ENCODE peak calls at places on chromosomes 16 and 17, in six cellular contexts. Z is heart left ventricle, T is thyroid gland, U is esophagus squamous epithelium, K is tibial nerve, V is stomach. J is an unnamed sample. For H3K9me3, the result is how much of the 10 kb centered on the place peaks cover.

GRCh38 chr17:27566673-27567562 is 64.1 kb upstream of the LGALS9 start:
- DNase-seq in Z (no peak), T (no peak), U (no peak), K (no peak), V (no peak), J (no peak)

GRCh38 chr17:57215317-57215716 is 41.0 kb upstream of the MSI2 start:
- DNase-seq in Z (no peak), T (no peak), U (no peak), K (no peak), V (peak), J (peak)

GRCh38 chr16:89185062-89185751 is 13.7 kb downstream of the CDH15 start:
- DNase-seq in Z (no peak), T (no peak), U (no peak), K (no peak), V (no peak), J (no peak)

GRCh38 chr17:6090253-6090652 is 20.1 kb downstream of the WSCD1 start:
- DNase-seq in Z (no peak), T (no peak), U (no peak), K (no peak), V (no peak), J (no peak)

GRCh38 chr17:41532947-41533570 is 5.0 kb upstream of the KRT19 start:
- DNase-seq in Z (no peak), T (peak), U (no peak), K (no peak), V (no peak), J (no peak)

GRCh38 chr17:31488264-31488981 is 96.9 kb downstream of the RAB11FIP4 start:
- DNase-seq in Z (no peak), T (peak), U (no peak), K (no peak), V (peak), J (peak)

GRCh38 chr16:15760129-15760528 is 96.7 kb downstream of the MYH11 start:
- DNase-seq in Z (no peak), T (no peak), U (no peak), K (no peak), V (no peak), J (no peak)

GRCh38 chr16:87561200-87562105 is 40.9 kb upstream of the JPH3 start:
- DNase-seq in Z (no peak), T (no peak), U (no peak), K (no peak), V (no peak), J (no peak)

GRCh38 chr17:64358261-64358788 is 32.3 kb downstream of the PECAM1 start:
- DNase-seq in Z (no peak), T (no peak), U (no peak), K (no peak), V (no peak), J (no peak)

GRCh38 chr17:46157443-46158107 is 35.7 kb downstream of the KANSL1 start:
- DNase-seq in Z (no peak), T (no peak), U (no peak), K (no peak), V (no peak), J (no peak)

GRCh38 chr16:5072334-5073278 is 963 bp downstream of the ALG1 start:
- DNase-seq in Z (no peak), T (no peak), U (no peak), K (no peak), V (no peak), J (no peak)

GRCh38 chr17:69154267-69154666 is 12.6 kb upstream of the ABCA6 start:
- DNase-seq in Z (no peak), T (no peak), U (no peak), K (no peak), V (no peak), J (no peak)

GRCh38 chr16:85402910-85403692 is 210.0 kb upstream of the GSE1 start:
- DNase-seq in Z (peak), T (no peak), U (no peak), K (no peak), V (no peak), J (peak)

GRCh38 chr17:39627717-39628516 is 1.2 kb downstream of the PPP1R1B start:
- DNase-seq in Z (no peak), T (no peak), U (no peak), K (no peak), V (no peak), J (no peak)
- TF ChIP-seq POLR2A in Z (no peak), T (no peak), U (no peak), K (no peak), V (no peak), J (no peak)

DNA sequence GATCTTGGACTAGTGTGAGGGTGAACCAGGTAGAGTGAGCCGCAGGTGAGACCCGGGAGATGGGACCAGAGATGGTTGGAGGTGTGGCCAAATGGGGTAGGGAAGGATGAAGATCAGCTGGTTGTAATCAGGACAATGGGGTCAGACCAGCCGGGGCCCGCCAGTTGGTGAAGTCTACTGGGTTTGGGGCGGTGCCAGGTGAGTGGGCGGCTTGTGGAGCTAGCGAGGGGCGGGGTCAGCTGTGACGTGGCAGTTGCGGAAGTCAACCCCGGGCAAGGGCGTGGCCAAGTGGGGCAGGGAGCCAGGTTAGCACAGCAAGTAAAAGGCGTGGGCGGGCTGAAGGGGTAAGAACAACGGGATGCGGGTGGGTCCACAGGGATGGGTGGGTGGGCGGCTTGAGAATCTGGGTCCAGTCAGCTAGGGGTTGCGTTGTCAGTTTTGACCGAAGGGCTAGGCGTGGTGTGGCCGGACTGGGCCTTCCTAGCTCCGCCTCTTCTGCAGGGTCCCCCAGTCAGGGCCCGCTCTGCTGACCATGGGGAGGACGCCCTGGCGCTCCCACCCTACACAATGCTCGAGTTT is 25.5 kb upstream of the ALKBH5 start:
- DNase-seq in Z (peak), T (peak), U (peak), K (peak), V (peak), J (peak)
- H3K9me3 ChIP-seq in Z (under half), T (under half), U (under half), K (under half), V (under half), J (under half)

GRCh38 chr16:23432176-23433128 is 20.5 kb downstream of the COG7 start:
- DNase-seq in Z (no peak), T (no peak), U (no peak), K (no peak), V (no peak), J (no peak)
- H3K27ac ChIP-seq in Z (no peak), T (no peak), U (peak), K (no peak), V (no peak), J (no peak)

GRCh38 chr16:70754371-70754770 is 46.6 kb downstream of the VAC14 start:
- DNase-seq in Z (no peak), T (no peak), U (no peak), K (no peak), V (no peak), J (no peak)
- TF ChIP-seq POLR2A in Z (no peak), T (no peak), U (no peak), K (no peak), V (no peak), J (no peak)

GRCh38 chr17:50049636-50050035 is 6.3 kb upstream of the ITGA3 start:
- DNase-seq in Z (no peak), T (no peak), U (no peak), K (no peak), V (no peak), J (no peak)
- H3K9me3 ChIP-seq in Z (under half), T (under half), U (under half), K (under half), V (under half), J (under half)

GRCh38 chr16:1674751-1675664 is 3.1 kb upstream of the JPT2 start:
- DNase-seq in Z (no peak), T (no peak), U (no peak), K (no peak), V (no peak), J (no peak)
- H3K27ac ChIP-seq in Z (no peak), T (no peak), U (no peak), K (no peak), V (no peak), J (no peak)

GRCh38 chr17:55340171-55340570 is 75.4 kb downstream of the HLF start:
- DNase-seq in Z (no peak), T (no peak), U (no peak), K (no peak), V (no peak), J (peak)

GRCh38 chr17:55334881-55335523 is 70.2 kb downstream of the HLF start:
- DNase-seq in Z (no peak), T (peak), U (no peak), K (no peak), V (no peak), J (no peak)

GRCh38 chr17:55335625-55336024 is 70.9 kb downstream of the HLF start:
- DNase-seq in Z (no peak), T (no peak), U (no peak), K (no peak), V (no peak), J (no peak)

GRCh38 chr17:55334285-55334684 is 69.5 kb downstream of the HLF start:
- DNase-seq in Z (no peak), T (no peak), U (no peak), K (no peak), V (no peak), J (no peak)

GRCh38 chr17:55336426-55336825 is 71.7 kb downstream of the HLF start:
- DNase-seq in Z (no peak), T (no peak), U (no peak), K (no peak), V (no peak), J (no peak)
- TF ChIP-seq POLR2A in Z (no peak), T (no peak), U (no peak), K (no peak), V (no peak), J (no peak)